ENCODE peak calls at places on chromosomes 11 and 22, in seven cellular contexts. W is A673, K is ACHN, Y is RWPE1, D is tibial artery, V is myocyte, E is fibroblast of pulmonary artery. L is an unnamed sample.

GRCh38 chr22:38442967-38443674 is 11.9 kb downstream of the KCNJ4 start:
- DNase-seq in Y (no peak), D (no peak), W (no peak), V (no peak), E (no peak), K (peak), L (no peak)

GRCh38 chr22:30586414-30586813 is 5.3 kb downstream of the PES1 start:
- DNase-seq in E (no peak), K (no peak), W (no peak), Y (no peak), D (no peak), V (no peak), L (no peak)

GRCh38 chr11:107859459-107860239 is 1.1 kb upstream of the SLC35F2 start:
- DNase-seq in Y (peak), E (no peak), W (peak), D (peak), V (peak), K (peak), L (peak)

GRCh38 chr11:116112031-116112935 is 608.1 kb upstream of the CADM1 start:
- DNase-seq in D (no peak), E (no peak), K (no peak), W (no peak), Y (no peak), V (no peak), L (no peak)

GRCh38 chr11:117921893-117922292 is 7.3 kb downstream of the TMPRSS13 start:
- DNase-seq in K (no peak), Y (no peak), V (no peak), W (no peak), E (no peak), D (peak), L (no peak)

GRCh38 chr22:19880786-19881569 is 26.3 kb upstream of the GNB1L start:
- DNase-seq in K (peak), D (peak), V (peak), Y (peak), W (peak), E (peak), L (no peak)

GRCh38 chr11:70423523-70424505 is 25.5 kb downstream of the CTTN start:
- DNase-seq in V (peak), Y (no peak), K (peak), W (no peak), D (no peak), E (peak), L (no peak)

GRCh38 chr22:36379593-36380361 is 8.0 kb downstream of the MYH9 start:
- DNase-seq in E (no peak), D (peak), Y (no peak), W (peak), V (peak), K (peak), L (no peak)

GRCh38 chr11:94958118-94958517 is 15.2 kb downstream of the CWC15 start:
- DNase-seq in K (peak), W (no peak), D (no peak), Y (no peak), V (peak), E (peak), L (no peak)

GRCh38 chr11:6481012-6481923 is at the start of the genes ARFIP2 and TIMM10B:
- DNase-seq in D (peak), Y (peak), W (peak), K (peak), V (peak), E (peak), L (peak)

GRCh38 chr11:827146-827860 is 416 bp upstream of the CRACR2B start:
- DNase-seq in D (no peak), K (no peak), V (no peak), W (no peak), Y (no peak), E (no peak), L (no peak)

GRCh38 chr11:121466063-121466794 is 13.5 kb upstream of the SORL1-AS1 start:
- DNase-seq in E (peak), V (peak), Y (peak), W (peak), K (peak), D (peak), L (peak)

GRCh38 chr11:1303196-1303821 is 6.1 kb downstream of the TOLLIP start:
- DNase-seq in E (no peak), Y (peak), K (no peak), V (no peak), W (no peak), D (no peak), L (no peak)

GRCh38 chr22:29203883-29204282 is 1.8 kb upstream of the EMID1 start:
- DNase-seq in E (no peak), K (no peak), V (no peak), Y (no peak), W (peak), D (no peak), L (no peak)

GRCh38 chr11:116420770-116421528 is 351.8 kb downstream of the BUD13 start:
- DNase-seq in D (no peak), E (no peak), K (no peak), Y (peak), V (no peak), W (peak), L (no peak)

GRCh38 chr11:110524227-110524626 is 94.5 kb downstream of the FDX1 start:
- DNase-seq in D (no peak), V (peak), K (no peak), Y (peak), E (peak), W (no peak), L (no peak)

GRCh38 chr11:117020287-117020686 is 77.9 kb downstream of the SIK3 start:
- DNase-seq in W (no peak), D (no peak), E (no peak), K (no peak), V (no peak), Y (no peak), L (no peak)

GRCh38 chr11:45158891-45159605 is 12.6 kb downstream of the PRDM11 start:
- DNase-seq in V (no peak), W (no peak), K (no peak), E (no peak), D (peak), Y (no peak), L (no peak)

GRCh38 chr11:12377824-12378593 is 638 bp downstream of the PARVA start:
- DNase-seq in V (peak), K (peak), E (peak), W (peak), Y (peak), D (peak), L (peak)

GRCh38 chr22:37604875-37605274 is 3.8 kb upstream of the GGA1 start:
- DNase-seq in V (no peak), K (no peak), W (no peak), D (no peak), Y (no peak), E (no peak), L (no peak)

GRCh38 chr22:19756288-19757128 is 4.1 kb upstream of the TBX1 start:
- DNase-seq in K (peak), D (no peak), V (no peak), Y (peak), E (no peak), W (peak), L (peak)

GRCh38 chr22:50691521-50691920 is 18.9 kb downstream of the SHANK3 start:
- DNase-seq in D (no peak), W (peak), Y (no peak), E (peak), K (peak), V (peak), L (peak)

GRCh38 chr11:73982595-73982989 is at the start of gene UCP2:
- DNase-seq in Y (peak), V (peak), E (peak), D (no peak), K (peak), W (peak), L (peak)

GRCh38 chr11:126978911-126979310 is 21.7 kb downstream of the KIRREL3 start:
- DNase-seq in Y (no peak), W (no peak), D (no peak), K (no peak), V (no peak), E (no peak), L (no peak)

GRCh38 chr22:31055322-31056159 is 25.6 kb upstream of the SMTN start:
- DNase-seq in W (peak), K (peak), D (peak), Y (peak), V (peak), E (peak), L (peak)

GRCh38 chr11:124879229-124879998 is 14.2 kb downstream of the ROBO3 start:
- DNase-seq in E (no peak), Y (no peak), K (no peak), W (no peak), V (no peak), D (peak), L (no peak)

GRCh38 chr11:16261836-16262644 is 94.3 kb downstream of the SOX6 start:
- DNase-seq in Y (no peak), W (no peak), D (no peak), E (no peak), V (no peak), K (peak), L (no peak)

GRCh38 chr11:118139578-118139977 is 13.0 kb downstream of the SCN4B start:
- DNase-seq in E (no peak), D (no peak), V (no peak), W (no peak), Y (no peak), K (no peak), L (no peak)

GRCh38 chr22:28560005-28560742 is 119.5 kb downstream of the TTC28 start:
- DNase-seq in Y (peak), V (no peak), W (peak), D (no peak), E (peak), K (no peak), L (no peak)

GRCh38 chr11:20934521-20934920 is 265.1 kb downstream of the NELL1 start:
- DNase-seq in E (no peak), D (no peak), V (no peak), Y (no peak), W (no peak), K (no peak), L (peak)

GRCh38 chr11:46296520-46297448 is 19.3 kb downstream of the CREB3L1 start:
- DNase-seq in W (peak), V (peak), D (no peak), Y (no peak), K (peak), E (peak), L (peak)

GRCh38 chr22:22408731-22409696 is 99.5 kb downstream of the ZNF280B start:
- DNase-seq in W (peak), Y (no peak), E (peak), D (no peak), K (peak), V (peak), L (no peak)

GRCh38 chr11:64358907-64359711 is at the start of gene RPS6KA4:
- DNase-seq in V (peak), Y (peak), K (peak), D (peak), E (peak), W (peak), L (peak)

GRCh38 chr11:87583931-87584330 is 546.2 kb downstream of the TMEM135 start:
- DNase-seq in E (no peak), V (no peak), W (no peak), K (no peak), Y (peak), D (no peak), L (no peak)

GRCh38 chr11:102473543-102473942 is 21.0 kb upstream of the TMEM123 start:
- DNase-seq in W (no peak), E (no peak), Y (no peak), D (no peak), V (no peak), K (no peak), L (no peak)

GRCh38 chr11:57324154-57324885 is 432 bp downstream of the TNKS1BP1 start:
- DNase-seq in K (peak), E (peak), Y (peak), W (peak), V (peak), D (peak), L (no peak)

GRCh38 chr11:61969838-61970452 is 2.5 kb upstream of the FTH1 start:
- DNase-seq in E (peak), Y (peak), V (peak), K (no peak), D (no peak), W (peak), L (no peak)

GRCh38 chr11:83047515-83048225 is 24.0 kb downstream of the RAB30 start:
- DNase-seq in K (no peak), Y (no peak), E (no peak), V (no peak), D (no peak), W (no peak), L (no peak)

GRCh38 chr11:4960877-4961276 is 5.4 kb upstream of the OR51A2 start:
- DNase-seq in E (no peak), Y (no peak), D (no peak), W (no peak), V (no peak), K (no peak), L (no peak)

L was measured in cerebellum.